ENCODE peak calls at places on chromosome 10, in six cellular contexts. H, X, G, E, Y and A are unnamed samples.

GRCh38 chr10:78212134-78212785 is 178.6 kb downstream of the RPS24 start:
- DNase-seq in H (no peak), E (peak; percentile 36), Y (no peak), G (no peak), X (no peak), A (no peak)

GRCh38 chr10:107364872-107365271 is 200.4 kb upstream of the SORCS1 start:
- DNase-seq in E (no peak), G (no peak), Y (no peak), X (no peak), H (no peak), A (no peak)

GRCh38 chr10:4280481-4281206 is 495.6 kb upstream of the KLF6 start:
- DNase-seq in E (no peak), G (peak; percentile 93), X (no peak), H (no peak), Y (no peak), A (no peak)

GRCh38 chr10:17872191-17873091 is 63.3 kb downstream of the MRC1 start:
- DNase-seq in Y (no peak), G (peak; percentile 31), E (no peak), H (peak; percentile 6), X (no peak), A (no peak)

GRCh38 chr10:76296885-76297775 is 865.7 kb downstream of the LRMDA start:
- DNase-seq in H (no peak), G (no peak), X (no peak), E (no peak), Y (no peak), A (no peak)

GRCh38 chr10:107056160-107056559 is 108.3 kb downstream of the SORCS1 start:
- DNase-seq in E (no peak), H (no peak), X (no peak), G (no peak), Y (no peak), A (no peak)

GRCh38 chr10:48444861-48445841 is 138.7 kb downstream of the MAPK8 start:
- DNase-seq in X (peak; percentile 24), G (no peak), Y (no peak), H (no peak), E (no peak), A (no peak)

GRCh38 chr10:6665847-6666246 is 85.8 kb upstream of the PRKCQ start:
- DNase-seq in Y (no peak), G (no peak), E (no peak), X (no peak), H (no peak), A (no peak)

GRCh38 chr10:78442836-78443550 is 409.3 kb downstream of the RPS24 start:
- DNase-seq in G (no peak), Y (no peak), E (no peak), X (no peak), H (no peak), A (no peak)

GRCh38 chr10:45420453-45421192 is 46.6 kb downstream of the ALOX5 start:
- DNase-seq in X (peak; percentile 78), Y (peak; percentile 38), G (peak; percentile 85), E (peak; percentile 55), H (no peak), A (peak; percentile 92)

GRCh38 chr10:33142290-33142689 is 184.3 kb upstream of the ITGB1 start:
- DNase-seq in Y (no peak), G (no peak), X (no peak), E (no peak), H (no peak), A (no peak)

GRCh38 chr10:48890904-48891839 is 48.5 kb downstream of the LRRC18 start:
- DNase-seq in E (no peak), H (no peak), X (no peak), Y (no peak), G (peak; percentile 5), A (no peak)

GRCh38 chr10:4981722-4982471 is 18.7 kb downstream of the AKR1C1 start:
- DNase-seq in E (no peak), X (peak; percentile 69), G (peak; percentile 46), H (no peak), Y (peak; percentile 34), A (no peak)

GRCh38 chr10:63068246-63068645 is 64.9 kb upstream of the NRBF2 start:
- DNase-seq in G (peak; percentile 52), H (no peak), X (no peak), E (no peak), Y (no peak), A (no peak)

GRCh38 chr10:13458107-13458761 is 70.6 kb downstream of the BEND7 start:
- DNase-seq in X (peak; percentile 17), H (no peak), Y (no peak), G (no peak), E (no peak), A (no peak)

GRCh38 chr10:47350671-47351640 is 2.8 kb downstream of the RBP3 start:
- DNase-seq in X (no peak), Y (no peak), G (no peak), H (no peak), E (no peak), A (no peak)

GRCh38 chr10:118809821-118810220 is 55.1 kb upstream of the CACUL1 start:
- DNase-seq in X (no peak), Y (no peak), E (no peak), H (no peak), G (no peak), A (no peak)

GRCh38 chr10:132225849-132226205 is 39.1 kb downstream of the DPYSL4 start:
- DNase-seq in E (no peak), G (no peak), H (no peak), Y (no peak), X (no peak), A (no peak)
- H3K27ac ChIP-seq in E (no peak overlapping the region), G (no peak overlapping the region), H (no peak overlapping the region), Y (no peak overlapping the region), X (no peak overlapping the region), A (no peak overlapping the region)

DNA sequence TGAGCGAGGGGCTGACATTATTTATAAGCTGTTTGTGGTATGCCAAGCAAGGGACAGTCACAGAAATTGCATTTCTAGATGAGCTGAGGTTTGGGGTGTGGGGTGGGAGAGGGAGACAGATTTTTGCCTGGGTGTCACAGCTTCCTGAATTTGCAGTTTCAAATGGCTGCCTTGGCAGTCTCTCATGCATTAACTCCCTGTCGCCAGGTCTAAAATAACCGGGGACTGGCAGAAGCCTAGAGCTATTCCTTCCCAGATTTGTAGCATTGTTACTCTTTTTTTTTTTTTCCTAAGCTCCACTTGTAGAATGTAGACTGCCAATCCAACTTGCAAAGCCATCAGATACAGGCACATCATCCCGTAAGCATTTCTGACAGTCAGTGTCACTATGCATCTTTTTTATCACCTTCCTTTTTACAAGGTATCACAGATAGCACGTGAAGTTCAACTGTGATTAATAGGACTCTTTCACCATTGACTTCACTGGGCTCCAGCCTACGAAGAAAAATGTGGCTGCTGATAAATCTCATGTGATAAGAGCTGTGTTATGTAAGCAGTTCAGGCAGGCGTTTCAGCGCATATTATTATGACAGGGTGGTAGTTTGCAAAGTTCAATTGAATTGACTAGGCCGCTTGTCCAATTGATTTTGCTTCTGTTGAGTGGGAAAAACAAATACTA is 130.7 kb upstream of the CELF2 start:
- DNase-seq in X (no peak), Y (no peak), G (no peak), E (no peak), H (no peak), A (no peak)
- H3K27ac ChIP-seq in X (peak overlapping the region; percentile 68), Y (no peak overlapping the region), G (no peak overlapping the region), E (peak overlapping the region; percentile 57), H (no peak overlapping the region), A (no peak overlapping the region)

DNA sequence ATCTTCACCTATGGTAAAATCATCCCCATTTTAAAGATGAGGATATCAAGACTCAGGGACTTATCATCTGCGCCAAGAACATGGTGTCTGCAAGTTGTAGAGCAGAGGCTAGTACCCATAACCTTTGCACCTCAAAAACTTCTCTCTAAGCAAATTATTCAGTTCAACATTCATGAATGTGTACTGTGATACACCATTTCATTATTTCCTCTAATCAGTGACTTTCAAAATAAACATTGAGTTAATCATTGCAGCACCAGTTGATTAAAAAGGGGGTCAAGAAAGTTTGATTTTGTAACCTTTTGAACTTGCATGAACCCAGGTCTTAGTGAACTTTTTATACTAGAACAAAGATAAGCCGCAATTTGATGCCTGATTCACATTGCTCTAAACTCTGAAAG is 47.6 kb upstream of the CYP2C8 start:
- DNase-seq in E (no peak), Y (no peak), X (no peak), G (no peak), H (no peak), A (no peak)
- H3K27ac ChIP-seq in E (no peak overlapping the region), Y (no peak overlapping the region), X (no peak overlapping the region), G (no peak overlapping the region), H (no peak overlapping the region), A (no peak overlapping the region)

DNA sequence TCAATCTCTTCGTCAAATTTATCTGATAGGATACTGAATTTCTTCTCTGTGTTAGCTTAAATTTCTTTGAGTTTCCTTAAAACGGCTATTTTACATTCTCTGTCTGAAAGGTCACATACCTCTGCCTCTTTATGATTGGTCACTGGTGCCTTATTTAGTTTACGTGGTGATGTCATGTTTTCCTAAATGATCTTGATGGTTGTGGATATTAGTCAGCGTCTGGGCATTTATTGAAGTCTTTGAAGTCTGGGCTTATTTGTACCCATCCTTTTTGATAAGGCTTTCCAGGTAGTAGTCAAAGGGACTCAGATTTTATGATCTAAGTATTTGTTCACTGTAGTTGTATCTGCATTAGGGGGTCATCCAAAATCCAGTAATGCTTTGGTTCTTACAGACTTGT is 1407.5 kb upstream of the LRRTM3 start:
- DNase-seq in E (no peak), X (no peak), H (peak; percentile 75), Y (no peak), G (no peak), A (no peak)
- H3K27ac ChIP-seq in E (no peak overlapping the region), X (no peak overlapping the region), H (no peak overlapping the region), Y (no peak overlapping the region), G (no peak overlapping the region), A (no peak overlapping the region)

GRCh38 chr10:98414578-98414931 is 427 bp downstream of the PYROXD2 start:
- DNase-seq in Y (no peak), E (no peak), X (no peak), G (no peak), H (no peak), A (no peak)
- H3K27ac ChIP-seq in Y (peak overlapping the region; percentile 81), E (peak overlapping the region; percentile 77), X (peak overlapping the region; percentile 39), G (peak overlapping the region; percentile 63), H (no peak overlapping the region), A (peak overlapping the region; percentile 84)

DNA sequence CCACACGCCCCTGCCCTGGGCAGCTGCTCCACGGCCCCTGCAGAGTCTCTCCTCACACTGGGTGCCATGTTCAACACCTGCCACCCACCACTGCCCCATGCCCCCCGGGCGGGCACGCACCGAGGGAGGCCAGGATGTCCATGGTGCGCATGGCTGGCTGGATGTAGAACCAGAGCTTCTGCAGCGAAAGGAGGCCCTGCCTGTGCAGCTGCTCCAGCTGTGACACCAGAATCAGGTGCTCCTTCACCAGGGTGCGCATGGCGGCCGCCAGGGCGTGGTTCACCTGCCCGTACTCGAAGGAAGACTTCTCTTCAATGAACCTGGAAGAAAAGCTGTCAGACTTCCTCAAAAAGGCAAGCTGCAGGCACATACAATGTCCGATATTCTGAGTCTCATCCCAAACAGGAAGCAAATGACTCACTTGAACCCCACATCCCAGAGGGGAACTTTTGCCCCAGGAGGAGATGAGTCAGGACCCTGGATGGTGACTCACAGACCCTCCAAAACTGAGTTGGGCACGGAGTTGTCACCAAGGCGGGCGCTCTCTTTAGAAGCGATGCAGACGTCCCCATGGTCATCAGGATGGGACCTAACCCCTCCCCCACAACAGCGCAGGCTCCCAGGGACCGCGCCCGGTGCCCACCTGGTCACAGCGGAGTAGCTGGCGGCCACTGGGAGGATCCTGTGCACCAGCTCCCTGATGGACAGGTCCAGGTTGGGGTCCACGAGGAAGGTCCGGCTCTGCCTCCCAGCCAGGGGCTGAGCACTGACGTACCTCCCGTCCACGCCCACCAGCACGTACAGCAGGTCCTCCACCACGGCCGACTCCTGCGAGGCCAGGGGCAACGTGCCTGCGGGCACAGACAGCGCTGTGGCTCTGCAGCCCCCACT is 15.5 kb downstream of the TUBGCP2 start:
- DNase-seq in Y (no peak), X (no peak), E (no peak), G (peak; percentile 56), H (peak; percentile 60), A (no peak)
- H3K27ac ChIP-seq in Y (no peak overlapping the region), X (no peak overlapping the region), E (no peak overlapping the region), G (peak overlapping the region; percentile 54), H (no peak overlapping the region), A (no peak overlapping the region)